ENCODE peak calls at places on chromosomes 11 and 22, in ten cellular contexts. One of them, this sample, is unnamed.

GRCh38 chr22:22802346-22802970 is 85.2 kb upstream of the IGLL5 start:
- DNase-seq in stimulated activated CD4-positive, alpha-beta T cell treated with anti-CD3 and anti-CD28 coated beads, Interleukin-12 subunit alpha, Interleukin-12 subunit beta, amount 100 ng/mL, for 48 hours: no peak
- DNase-seq in ACHN: no peak
- DNase-seq in progenitor cell of endocrine pancreas: no peak
- DNase-seq in immature natural killer cell: no peak
- DNase-seq in HTR-8/SVneo: no peak
- DNase-seq in NCI-H748 treated with DMSO at 0.1 percent for 48 hours: no peak
- DNase-seq in AG08395: no peak
- DNase-seq in ovary: no peak
- DNase-seq in GM19239: peak
- DNase-seq in this sample: peak

GRCh38 chr11:34303028-34303427 is 54.8 kb downstream of the ABTB2 start:
- DNase-seq in ACHN: peak
- DNase-seq in NCI-H748 treated with DMSO at 0.1 percent for 48 hours: no peak
- DNase-seq in ovary: no peak
- DNase-seq in stimulated activated CD4-positive, alpha-beta T cell treated with anti-CD3 and anti-CD28 coated beads, Interleukin-12 subunit alpha, Interleukin-12 subunit beta, amount 100 ng/mL, for 48 hours: no peak
- DNase-seq in immature natural killer cell: no peak
- DNase-seq in progenitor cell of endocrine pancreas: no peak
- DNase-seq in AG08395: no peak
- DNase-seq in HTR-8/SVneo: no peak
- DNase-seq in GM19239: no peak
- DNase-seq in this sample: no peak

GRCh38 chr11:74123008-74123448 is 47.8 kb downstream of the C2CD3 start:
- DNase-seq in HTR-8/SVneo: no peak
- DNase-seq in NCI-H748 treated with DMSO at 0.1 percent for 48 hours: no peak
- DNase-seq in ovary: no peak
- DNase-seq in GM19239: no peak
- DNase-seq in stimulated activated CD4-positive, alpha-beta T cell treated with anti-CD3 and anti-CD28 coated beads, Interleukin-12 subunit alpha, Interleukin-12 subunit beta, amount 100 ng/mL, for 48 hours: no peak
- DNase-seq in AG08395: no peak
- DNase-seq in progenitor cell of endocrine pancreas: no peak
- DNase-seq in ACHN: no peak
- DNase-seq in immature natural killer cell: no peak
- DNase-seq in this sample: no peak

GRCh38 chr22:43749473-43749872 is 62.6 kb downstream of the EFCAB6 start:
- DNase-seq in stimulated activated CD4-positive, alpha-beta T cell treated with anti-CD3 and anti-CD28 coated beads, Interleukin-12 subunit alpha, Interleukin-12 subunit beta, amount 100 ng/mL, for 48 hours: no peak
- DNase-seq in AG08395: no peak
- DNase-seq in progenitor cell of endocrine pancreas: no peak
- DNase-seq in immature natural killer cell: no peak
- DNase-seq in GM19239: no peak
- DNase-seq in HTR-8/SVneo: no peak
- DNase-seq in ACHN: no peak
- DNase-seq in NCI-H748 treated with DMSO at 0.1 percent for 48 hours: no peak
- DNase-seq in ovary: no peak
- DNase-seq in this sample: no peak

GRCh38 chr11:121318848-121319834 is 26.6 kb downstream of the SC5D start:
- DNase-seq in NCI-H748 treated with DMSO at 0.1 percent for 48 hours: peak
- DNase-seq in progenitor cell of endocrine pancreas: no peak
- DNase-seq in ovary: no peak
- DNase-seq in ACHN: peak
- DNase-seq in stimulated activated CD4-positive, alpha-beta T cell treated with anti-CD3 and anti-CD28 coated beads, Interleukin-12 subunit alpha, Interleukin-12 subunit beta, amount 100 ng/mL, for 48 hours: no peak
- DNase-seq in immature natural killer cell: peak
- DNase-seq in GM19239: no peak
- DNase-seq in AG08395: peak
- DNase-seq in HTR-8/SVneo: peak
- DNase-seq in this sample: no peak

GRCh38 chr11:93005239-93005638 is 35.8 kb downstream of the MTNR1B start:
- DNase-seq in ovary: no peak
- DNase-seq in immature natural killer cell: no peak
- DNase-seq in GM19239: no peak
- DNase-seq in stimulated activated CD4-positive, alpha-beta T cell treated with anti-CD3 and anti-CD28 coated beads, Interleukin-12 subunit alpha, Interleukin-12 subunit beta, amount 100 ng/mL, for 48 hours: no peak
- DNase-seq in NCI-H748 treated with DMSO at 0.1 percent for 48 hours: no peak
- DNase-seq in AG08395: no peak
- DNase-seq in HTR-8/SVneo: no peak
- DNase-seq in ACHN: no peak
- DNase-seq in progenitor cell of endocrine pancreas: no peak
- DNase-seq in this sample: no peak

GRCh38 chr22:48144318-48144717 is 1381.9 kb downstream of the TBC1D22A start:
- DNase-seq in NCI-H748 treated with DMSO at 0.1 percent for 48 hours: no peak
- DNase-seq in AG08395: no peak
- DNase-seq in progenitor cell of endocrine pancreas: no peak
- DNase-seq in stimulated activated CD4-positive, alpha-beta T cell treated with anti-CD3 and anti-CD28 coated beads, Interleukin-12 subunit alpha, Interleukin-12 subunit beta, amount 100 ng/mL, for 48 hours: no peak
- DNase-seq in immature natural killer cell: no peak
- DNase-seq in ovary: no peak
- DNase-seq in GM19239: no peak
- DNase-seq in ACHN: no peak
- DNase-seq in HTR-8/SVneo: no peak
- DNase-seq in this sample: no peak

GRCh38 chr22:37231406-37232139 is 12.5 kb downstream of the RAC2 start:
- DNase-seq in ovary: no peak
- DNase-seq in ACHN: no peak
- DNase-seq in immature natural killer cell: no peak
- DNase-seq in AG08395: no peak
- DNase-seq in stimulated activated CD4-positive, alpha-beta T cell treated with anti-CD3 and anti-CD28 coated beads, Interleukin-12 subunit alpha, Interleukin-12 subunit beta, amount 100 ng/mL, for 48 hours: no peak
- DNase-seq in progenitor cell of endocrine pancreas: no peak
- DNase-seq in NCI-H748 treated with DMSO at 0.1 percent for 48 hours: no peak
- DNase-seq in HTR-8/SVneo: no peak
- DNase-seq in GM19239: no peak
- DNase-seq in this sample: no peak